ENCODE peak calls at places on chromosomes 11 and 22, in five cellular contexts. D, H, X, M and T are unnamed samples.

GRCh38 chr22:25736378-25737011 is 5.5 kb upstream of the MYO18B start:
- DNase-seq in D (peak), H (no peak), X (no peak), M (no peak), T (no peak)

GRCh38 chr11:74682731-74683278 is 48.4 kb downstream of the CHRDL2 start:
- DNase-seq in D (no peak), H (no peak), X (no peak), M (no peak), T (no peak)

GRCh38 chr11:72552399-72552910 is 118.1 kb upstream of the CLPB start:
- DNase-seq in D (no peak), H (no peak), X (no peak), M (no peak), T (no peak)

GRCh38 chr11:14764899-14765527 is 121.4 kb downstream of the PDE3B start:
- DNase-seq in D (peak), H (no peak), X (no peak), M (no peak), T (no peak)

GRCh38 chr11:14538271-14538925 is 18.2 kb upstream of the PSMA1 start:
- DNase-seq in D (no peak), H (no peak), X (no peak), M (no peak), T (no peak)

GRCh38 chr11:88292156-88292844 is 45.2 kb downstream of the CTSC start:
- DNase-seq in D (no peak), H (no peak), X (no peak), M (peak), T (no peak)

GRCh38 chr11:117908959-117909610 is 20.1 kb downstream of the TMPRSS13 start:
- DNase-seq in D (no peak), H (no peak), X (no peak), M (no peak), T (no peak)

GRCh38 chr11:109371444-109372176 is 50.4 kb upstream of the C11orf87 start:
- DNase-seq in D (peak), H (no peak), X (no peak), M (no peak), T (no peak)

GRCh38 chr11:73397468-73398131 is 21.4 kb downstream of the RELT start:
- DNase-seq in D (no peak), H (no peak), X (no peak), M (no peak), T (no peak)

GRCh38 chr22:43263645-43264514 is 76.9 kb upstream of the TTLL12 start:
- DNase-seq in D (peak), H (no peak), X (peak), M (peak), T (no peak)

GRCh38 chr11:124918950-124919349 is at the start of gene HEPN1:
- DNase-seq in D (no peak), H (no peak), X (no peak), M (no peak), T (no peak)

GRCh38 chr22:25348391-25348790 is 129.0 kb downstream of the CRYBB2 start:
- DNase-seq in D (no peak), H (no peak), X (no peak), M (no peak), T (no peak)

GRCh38 chr11:17135934-17136683 is 58.6 kb upstream of the RPS13 start:
- DNase-seq in D (no peak), H (no peak), X (no peak), M (no peak), T (no peak)

GRCh38 chr22:31861226-31861840 is 83.0 kb upstream of the YWHAH start:
- DNase-seq in D (no peak), H (no peak), X (no peak), M (no peak), T (no peak)

GRCh38 chr11:8531312-8531711 is 62.7 kb downstream of the STK33 start:
- DNase-seq in D (no peak), H (peak), X (peak), M (no peak), T (no peak)

GRCh38 chr22:46071451-46072029 is 78.8 kb upstream of the PPARA start:
- DNase-seq in D (peak), H (peak), X (no peak), M (peak), T (no peak)

GRCh38 chr11:90124371-90124770 is 10.1 kb upstream of the NAALAD2 start:
- DNase-seq in D (no peak), H (no peak), X (no peak), M (no peak), T (no peak)

GRCh38 chr22:42069801-42070516 is 653 bp downstream of the NAGA start:
- DNase-seq in D (peak), H (no peak), X (no peak), M (no peak), T (no peak)

GRCh38 chr11:68066742-68067141 is 27.9 kb downstream of the TCIRG1 start:
- DNase-seq in D (no peak), H (no peak), X (no peak), M (no peak), T (no peak)

GRCh38 chr22:35835998-35836691 is 118.5 kb downstream of the APOL5 start:
- DNase-seq in D (no peak), H (peak), X (peak), M (peak), T (peak)

GRCh38 chr11:59918987-59919589 is 19.1 kb upstream of the OOSP1 start:
- DNase-seq in D (peak), H (peak), X (no peak), M (peak), T (no peak)

GRCh38 chr11:8015753-8016239 is 28.7 kb downstream of the EIF3F start:
- DNase-seq in D (no peak), H (no peak), X (no peak), M (peak), T (no peak)

GRCh38 chr22:46830841-46831240 is 68.4 kb downstream of the TBC1D22A start:
- DNase-seq in D (no peak), H (no peak), X (no peak), M (no peak), T (no peak)

GRCh38 chr11:12691473-12691872 is 17.3 kb downstream of the TEAD1 start:
- DNase-seq in D (no peak), H (no peak), X (peak), M (no peak), T (no peak)

GRCh38 chr11:61294717-61295595 is at the start of gene VWCE:
- DNase-seq in D (peak), H (peak), X (no peak), M (peak), T (no peak)

GRCh38 chr11:72951193-72951592 is 137.0 kb downstream of the ATG16L2 start:
- DNase-seq in D (peak), H (no peak), X (no peak), M (no peak), T (no peak)

GRCh38 chr11:124798991-124799383 is 1.2 kb downstream of the MSANTD2 start:
- DNase-seq in D (no peak), H (no peak), X (peak), M (peak), T (no peak)

GRCh38 chr22:39543095-39543494 is 10.5 kb upstream of the RPS19BP1 start:
- DNase-seq in D (peak), H (peak), X (no peak), M (no peak), T (no peak)

GRCh38 chr11:63850946-63851345 is 12.0 kb downstream of the MARK2 start:
- DNase-seq in D (no peak), H (no peak), X (no peak), M (no peak), T (no peak)

GRCh38 chr11:111059726-111060125 is 185.8 kb upstream of the POU2AF2 start:
- DNase-seq in D (no peak), H (no peak), X (no peak), M (no peak), T (no peak)

GRCh38 chr11:69280994-69281393 is 13.0 kb upstream of the MYEOV start:
- DNase-seq in D (no peak), H (no peak), X (no peak), M (no peak), T (peak)

DNA sequence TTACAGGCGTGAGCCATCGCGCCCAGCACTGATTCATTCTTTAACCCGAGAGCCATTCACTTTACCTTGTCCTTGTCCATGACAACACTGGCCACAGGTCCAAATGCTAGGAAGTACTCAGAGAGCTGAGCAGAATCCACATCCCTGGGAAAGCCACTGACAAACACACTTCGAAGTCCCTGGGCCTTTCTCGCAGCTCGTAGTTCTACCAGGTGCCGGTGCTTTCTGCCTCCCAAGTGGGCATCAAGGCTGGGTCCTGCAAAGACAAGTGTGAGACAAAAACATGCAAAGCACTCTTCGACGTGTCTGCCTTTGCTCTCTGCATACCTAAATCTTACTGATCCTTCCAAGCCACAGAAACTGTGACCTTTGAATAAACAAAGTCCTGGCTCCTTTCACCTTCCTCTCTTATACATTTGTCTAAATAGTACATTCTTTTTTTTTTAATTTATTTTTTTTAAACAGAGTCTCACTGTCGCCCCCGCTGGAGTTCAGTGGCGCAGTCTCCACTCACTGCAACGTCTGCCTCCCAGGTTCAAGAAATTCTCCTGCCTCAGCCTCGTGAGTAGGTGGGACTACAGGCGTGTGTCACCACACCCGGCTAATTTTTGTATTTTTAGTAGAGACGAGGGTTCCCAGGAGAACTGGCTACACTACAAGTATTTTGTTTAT is 2.2 kb downstream of the TUT1 start:
- DNase-seq in D (no peak), H (no peak), X (no peak), M (no peak), T (no peak)
- TF ChIP-seq CTCF in D (no peak), H (peak), X (peak), M (no peak), T (peak)

DNA sequence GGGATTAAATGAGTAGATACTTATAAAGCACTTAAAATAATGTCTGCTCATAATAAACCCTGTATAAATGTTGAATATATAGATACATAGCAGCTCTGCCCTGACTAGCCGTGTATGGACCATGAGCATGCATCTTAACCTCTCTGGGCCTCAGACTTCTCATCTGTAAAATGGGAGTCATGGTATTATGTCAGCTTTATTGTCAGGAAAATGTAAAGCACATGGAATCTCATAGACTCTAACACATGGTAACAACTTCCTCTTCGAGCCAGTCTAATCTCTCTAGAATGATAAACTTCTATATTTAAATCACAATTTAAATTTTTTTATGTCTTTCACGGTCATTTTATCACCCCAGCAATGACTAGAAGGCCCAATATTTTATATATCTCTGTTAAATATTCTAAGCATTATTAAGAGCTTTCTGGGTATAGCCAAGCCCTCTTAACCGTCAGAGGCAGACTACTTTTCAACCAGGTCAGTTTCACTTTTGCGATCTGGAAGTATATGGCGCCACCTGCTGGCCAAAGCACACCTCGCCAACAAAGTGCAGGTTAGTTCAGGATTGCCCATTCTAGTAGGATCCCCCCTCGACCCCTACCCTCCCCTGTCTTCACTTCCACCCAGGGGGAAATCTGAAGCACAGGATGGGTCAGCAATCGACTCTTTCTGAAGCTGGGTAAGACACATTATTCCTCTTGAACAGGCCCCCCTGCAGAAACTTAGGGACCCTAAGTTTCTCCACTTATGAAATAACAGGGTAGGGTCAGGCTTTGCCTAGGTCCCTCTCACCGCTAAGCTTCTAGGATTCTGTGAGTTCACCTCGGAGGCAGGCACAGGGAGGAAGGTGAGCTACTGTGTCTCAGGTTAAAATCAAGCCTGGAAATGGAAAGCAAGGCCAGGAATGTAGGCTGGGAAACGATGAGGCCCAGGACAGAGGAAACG is 36.0 kb downstream of the KCNJ1 start:
- DNase-seq in D (peak), H (peak), X (peak), M (peak), T (no peak)
- H3K4me3 ChIP-seq in D (peak), H (no peak), X (no peak), M (no peak), T (no peak)

DNA sequence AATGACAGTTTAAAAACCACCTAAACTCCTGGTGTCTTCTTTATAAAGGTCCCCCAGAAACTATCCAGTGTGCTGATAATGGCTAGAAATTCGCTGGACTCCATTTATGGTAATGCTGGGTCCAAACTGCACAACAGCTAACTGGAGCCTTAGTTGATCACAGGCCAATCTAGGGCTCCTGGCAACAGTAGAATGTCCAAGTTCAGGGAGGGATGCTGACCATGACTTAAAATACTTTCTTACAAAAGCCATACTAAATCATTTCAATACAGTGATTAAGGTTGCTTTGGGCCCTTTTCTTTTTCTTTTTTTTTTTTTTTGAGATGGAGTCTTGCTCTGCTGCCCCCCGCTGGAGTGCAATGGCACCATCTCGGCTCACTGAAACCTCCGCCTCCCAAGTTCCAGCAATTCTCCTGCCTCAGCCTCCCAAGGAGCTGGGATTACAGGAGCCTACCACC is 14.5 kb upstream of the GAB2 start:
- DNase-seq in D (no peak), H (peak), X (no peak), M (no peak), T (no peak)
- TF ChIP-seq CTCF in D (no peak), H (peak), X (peak), M (peak), T (peak)

GRCh38 chr22:17481424-17481823 is 81.9 kb upstream of the SLC25A18 start:
- DNase-seq in D (no peak), H (no peak), X (no peak), M (no peak), T (no peak)

GRCh38 chr22:17475318-17476212 is 87.7 kb upstream of the SLC25A18 start:
- DNase-seq in D (no peak), H (peak), X (no peak), M (no peak), T (no peak)

GRCh38 chr22:17479129-17479528 is 84.2 kb upstream of the SLC25A18 start:
- DNase-seq in D (no peak), H (no peak), X (no peak), M (no peak), T (no peak)

GRCh38 chr22:17476838-17477237 is 86.5 kb upstream of the SLC25A18 start:
- DNase-seq in D (no peak), H (no peak), X (no peak), M (no peak), T (no peak)

DNA sequence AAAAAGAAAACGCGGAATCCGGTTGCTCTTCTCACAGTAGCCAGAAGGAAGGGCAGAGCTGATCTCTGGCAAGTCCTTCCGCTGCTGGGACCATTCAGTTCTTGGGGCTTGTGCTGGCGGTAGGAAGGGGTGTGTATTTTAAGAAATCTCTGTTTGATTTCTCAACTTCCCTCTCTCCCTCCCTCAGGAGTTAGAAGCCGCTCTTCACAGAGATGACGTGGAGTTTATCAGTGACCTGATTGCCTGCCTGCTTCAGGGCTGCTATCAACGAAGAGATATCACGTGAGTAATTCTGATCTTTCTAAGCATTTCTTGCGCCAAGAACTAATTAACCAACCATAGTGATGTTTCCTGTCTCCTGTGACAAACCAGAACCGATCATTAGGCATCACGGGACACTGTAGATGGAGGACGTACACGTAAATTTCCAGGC is 85.9 kb upstream of the SLC25A18 start:
- DNase-seq in D (peak), H (peak), X (no peak), M (no peak), T (no peak)
- H3K4me3 ChIP-seq in D (peak), H (no peak), X (no peak), M (no peak), T (no peak)

DNA sequence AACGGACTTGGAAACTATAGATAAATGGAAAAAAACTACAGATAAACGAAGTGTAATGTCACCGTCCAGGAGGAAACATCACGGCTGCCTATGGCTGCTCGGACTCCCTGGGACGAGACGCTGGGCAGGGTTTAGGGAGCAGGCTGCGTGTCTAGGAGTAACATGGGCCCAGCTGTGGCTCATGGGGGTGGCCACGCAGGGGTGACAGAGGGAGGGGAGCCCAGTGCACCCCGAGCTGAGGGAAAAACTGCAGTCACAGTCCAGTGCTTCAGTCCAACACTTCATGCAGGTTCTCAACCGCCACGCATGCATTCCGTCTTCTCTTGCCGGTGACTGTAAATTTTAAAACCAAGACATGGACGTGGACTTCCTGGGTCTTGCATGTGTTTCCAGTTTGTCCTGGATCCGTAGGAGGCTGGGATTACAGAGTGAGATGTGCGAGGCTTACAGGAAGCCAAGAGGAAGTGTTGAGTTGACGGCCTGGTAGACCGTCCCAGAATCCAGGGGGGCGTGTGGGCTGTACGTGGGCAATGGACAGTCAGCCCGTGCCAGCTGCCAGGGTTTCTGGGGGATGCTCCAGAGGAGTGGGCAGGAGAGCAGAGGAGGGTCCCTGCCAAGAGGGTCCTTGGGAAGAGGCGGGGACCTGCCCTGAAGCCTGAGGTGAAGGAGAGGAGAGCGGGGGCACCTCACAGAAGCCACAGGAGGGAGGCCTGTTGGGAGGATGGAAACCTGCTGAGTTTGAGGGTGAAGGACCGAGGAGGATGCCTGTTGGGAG is 691.4 kb downstream of the BRD1 start:
- DNase-seq in D (no peak), H (no peak), X (no peak), M (no peak), T (no peak)
- TF ChIP-seq CTCF in D (no peak), H (no peak), X (no peak), M (no peak), T (no peak)

GRCh38 chr11:112784323-112785073 is 176.7 kb upstream of the NCAM1 start:
- DNase-seq in D (no peak), H (peak), X (no peak), M (no peak), T (no peak)
- H3K4me3 ChIP-seq in D (no peak), H (no peak), X (no peak), M (no peak), T (no peak)